ENCODE peak calls at places on chromosomes 5 and 9, in eight cellular contexts. T is heart right ventricle; O is BE2C; J is CD8-positive, alpha-beta T cell; R is tibial nerve; Z is psoas muscle; E is CD4-positive, alpha-beta T cell; G is suprapubic skin. N is an unnamed sample.
A peak's percentile ranks its signal among the peaks of the same experiment; 100 is the strongest.

GRCh38 chr5:140116716-140117115 is 2.8 kb downstream of the PURA start:
- DNase-seq in T (no peak), O (no peak), J (no peak), R (no peak), Z (no peak), E (no peak), G (no peak), N (no peak)

GRCh38 chr5:143244000-143244736 is 159.3 kb downstream of the NR3C1 start:
- DNase-seq in T (peak; percentile 55), O (no peak), J (no peak), R (peak; percentile 46), Z (peak; percentile 75), E (no peak), G (peak; percentile 83), N (no peak)

GRCh38 chr5:97728920-97729319 is 545.9 kb upstream of the RIOK2 start:
- DNase-seq in T (no peak), O (no peak), J (no peak), R (no peak), Z (no peak), E (no peak), G (no peak), N (no peak)

GRCh38 chr5:4447657-4448056 is 692.5 kb upstream of the ADAMTS16 start:
- DNase-seq in T (no peak), O (no peak), J (no peak), R (no peak), Z (no peak), E (no peak), G (no peak), N (no peak)

GRCh38 chr5:169584998-169585451 is 1.5 kb downstream of the SPDL1 start:
- DNase-seq in T (no peak), O (no peak), J (no peak), R (no peak), Z (no peak), E (no peak), G (no peak), N (no peak)

GRCh38 chr5:14268236-14268701 is 125.1 kb downstream of the TRIO start:
- DNase-seq in T (no peak), O (peak; percentile 63), J (no peak), R (no peak), Z (peak; percentile 67), E (no peak), G (no peak), N (no peak)

GRCh38 chr5:13831236-13831810 is 113.2 kb downstream of the DNAH5 start:
- DNase-seq in T (no peak), O (no peak), J (no peak), R (no peak), Z (no peak), E (no peak), G (no peak), N (no peak)

GRCh38 chr5:154753792-154754191 is 1.4 kb upstream of the LARP1 start:
- DNase-seq in T (peak; percentile 74), O (no peak), J (no peak), R (peak; percentile 48), Z (peak; percentile 74), E (no peak), G (peak; percentile 80), N (no peak)

GRCh38 chr9:77601476-77602056 is 46.6 kb downstream of the GNA14 start:
- DNase-seq in T (no peak), O (peak; percentile 79), J (no peak), R (no peak), Z (no peak), E (no peak), G (no peak), N (no peak)

GRCh38 chr9:128160603-128160987 is 530 bp downstream of the BBLN start:
- DNase-seq in T (no peak), O (no peak), J (peak; percentile 20), R (no peak), Z (peak; percentile 35), E (no peak), G (peak; percentile 73), N (no peak)

GRCh38 chr5:57304931-57305330 is 131.1 kb downstream of the GPBP1 start:
- DNase-seq in T (no peak), O (no peak), J (no peak), R (no peak), Z (no peak), E (no peak), G (no peak), N (no peak)

GRCh38 chr5:141245250-141245717 is at the start of gene PCDHB15:
- DNase-seq in T (peak; percentile 37), O (peak; percentile 33), J (no peak), R (no peak), Z (no peak), E (no peak), G (no peak), N (no peak)
- H3K9me3 ChIP-seq in T (peaks cover 64% of the 10 kb centered on the region), O (no peaks in the 10 kb centered on the region), J (peaks cover 4% of the 10 kb centered on the region), R (peaks cover 98% of the 10 kb centered on the region), Z (peaks cover 38% of the 10 kb centered on the region), E (peaks cover 79% of the 10 kb centered on the region), G (peaks cover 84% of the 10 kb centered on the region), N (peaks cover 24% of the 10 kb centered on the region)

GRCh38 chr5:12174734-12175133 is 270.5 kb upstream of the CTNND2 start:
- DNase-seq in T (no peak), O (no peak), J (no peak), R (no peak), Z (no peak), E (no peak), G (no peak), N (no peak)
- H3K9me3 ChIP-seq in T (no peaks in the 10 kb centered on the region), O (no peaks in the 10 kb centered on the region), J (no peaks in the 10 kb centered on the region), R (no peaks in the 10 kb centered on the region), Z (no peaks in the 10 kb centered on the region), E (no peaks in the 10 kb centered on the region), G (peaks cover 3% of the 10 kb centered on the region), N (no peaks in the 10 kb centered on the region)

GRCh38 chr5:124734574-124735168 is 11.8 kb downstream of the ZNF608 start:
- DNase-seq in T (no peak), O (no peak), J (no peak), R (no peak), Z (no peak), E (no peak), G (no peak), N (no peak)

GRCh38 chr5:124732891-124733670 is 13.4 kb downstream of the ZNF608 start:
- DNase-seq in T (no peak), O (no peak), J (no peak), R (no peak), Z (no peak), E (no peak), G (no peak), N (no peak)

GRCh38 chr5:124736814-124737186 is 9.6 kb downstream of the ZNF608 start:
- DNase-seq in T (no peak), O (no peak), J (no peak), R (no peak), Z (no peak), E (no peak), G (no peak), N (no peak)

GRCh38 chr5:124736111-124736813 is 10.2 kb downstream of the ZNF608 start:
- DNase-seq in T (no peak), O (no peak), J (no peak), R (no peak), Z (no peak), E (no peak), G (no peak), N (no peak)

DNA sequence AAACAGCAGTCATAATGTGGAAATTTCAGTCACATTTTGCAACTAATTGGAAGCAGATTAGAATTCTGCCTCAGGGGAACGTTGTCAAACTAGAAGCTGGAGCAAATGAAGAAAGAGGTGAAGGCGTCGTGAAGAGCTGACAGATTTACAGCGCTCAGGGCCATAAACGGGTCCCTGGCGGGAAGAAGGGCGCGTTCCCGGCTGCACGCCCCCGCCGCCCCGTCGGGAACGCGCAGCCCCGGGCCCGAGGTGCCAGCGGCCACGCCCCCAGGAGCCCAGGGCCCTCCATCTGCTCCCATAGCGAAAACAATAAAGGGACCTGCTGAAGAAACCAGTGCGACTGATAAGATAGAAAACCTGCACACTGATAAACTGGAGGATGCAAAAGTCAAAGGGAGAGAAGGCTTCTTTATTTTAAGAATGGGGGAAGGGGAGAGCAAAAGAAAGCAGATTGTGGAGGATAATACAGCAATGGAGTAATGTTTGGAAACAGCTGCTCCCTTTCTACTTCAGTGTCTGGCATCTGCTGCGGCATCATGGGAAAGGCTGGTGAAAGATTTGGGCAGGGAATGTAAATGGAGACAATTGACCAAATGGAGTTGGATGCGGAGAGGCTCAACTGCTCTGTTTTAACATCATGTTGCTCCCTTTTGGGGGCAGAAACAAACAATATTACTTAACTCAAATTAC is 11.1 kb downstream of the ZNF608 start:
- DNase-seq in T (no peak), O (peak; percentile 81), J (no peak), R (no peak), Z (peak; percentile 27), E (no peak), G (no peak), N (no peak)
- H3K9me3 ChIP-seq in T (no peaks in the 10 kb centered on the region), O (no peaks in the 10 kb centered on the region), J (no peaks in the 10 kb centered on the region), R (no peaks in the 10 kb centered on the region), Z (no peaks in the 10 kb centered on the region), E (no peaks in the 10 kb centered on the region), G (no peaks in the 10 kb centered on the region), N (no peaks in the 10 kb centered on the region)

GRCh38 chr9:113742878-113743277 is 133.2 kb upstream of the ZNF618 start:
- DNase-seq in T (no peak), O (no peak), J (no peak), R (no peak), Z (no peak), E (no peak), G (no peak), N (no peak)

GRCh38 chr9:113742471-113742870 is 133.6 kb upstream of the ZNF618 start:
- DNase-seq in T (no peak), O (no peak), J (no peak), R (no peak), Z (no peak), E (no peak), G (no peak), N (no peak)

GRCh38 chr9:113746486-113746885 is 129.6 kb upstream of the ZNF618 start:
- DNase-seq in T (no peak), O (no peak), J (no peak), R (no peak), Z (no peak), E (no peak), G (no peak), N (no peak)

GRCh38 chr9:113753398-113754119 is 122.5 kb upstream of the ZNF618 start:
- DNase-seq in T (no peak), O (no peak), J (no peak), R (no peak), Z (no peak), E (no peak), G (no peak), N (no peak)

DNA sequence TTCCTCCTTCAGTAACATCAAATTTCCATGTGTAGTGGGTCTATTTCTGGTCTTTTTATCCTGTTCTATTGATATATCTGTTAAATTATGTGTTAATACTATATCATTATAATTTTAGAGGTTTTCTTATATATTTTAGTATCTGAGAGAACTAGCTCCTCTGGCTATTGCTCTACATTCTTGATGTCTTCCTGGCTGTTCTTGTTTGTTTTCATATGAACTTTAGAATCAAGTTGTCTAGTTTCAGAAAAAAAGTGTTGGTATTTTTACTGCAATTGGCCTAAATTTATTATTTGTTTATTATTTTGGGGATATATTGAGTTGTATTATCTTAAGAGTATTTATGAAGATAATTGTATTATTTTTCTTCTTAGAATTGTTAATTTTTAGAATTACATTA is 128.0 kb upstream of the ZNF618 start:
- DNase-seq in T (no peak), O (no peak), J (no peak), R (no peak), Z (no peak), E (no peak), G (no peak), N (no peak)
- H3K9me3 ChIP-seq in T (no peaks in the 10 kb centered on the region), O (no peaks in the 10 kb centered on the region), J (no peaks in the 10 kb centered on the region), R (peaks cover 5% of the 10 kb centered on the region), Z (peaks cover 9% of the 10 kb centered on the region), E (no peaks in the 10 kb centered on the region), G (no peaks in the 10 kb centered on the region), N (peaks cover 3% of the 10 kb centered on the region)